ENCODE peak calls at places on chromosomes 6 and 20, in ten cellular contexts. D, B, X, A, W, H, V, L, M and R are unnamed samples. For H3K4me1, the result is how much of the 10 kb centered on the place peaks cover.

GRCh38 chr20:58906894-58907293 is 54.4 kb downstream of the GNAS start:
- DNase-seq in D (no peak), B (no peak), X (no peak), A (peak), W (no peak), H (no peak), V (no peak), L (no peak), M (no peak), R (no peak)

GRCh38 chr6:170096191-170096802 is 194.6 kb downstream of the DLL1 start:
- DNase-seq in D (no peak), B (peak), X (peak), A (no peak), W (peak), H (no peak), V (no peak), L (peak), M (no peak), R (peak)

GRCh38 chr6:100338090-100338489 is 126.6 kb downstream of the SIM1 start:
- DNase-seq in D (no peak), B (no peak), X (no peak), A (no peak), W (no peak), H (no peak), V (no peak), L (no peak), M (no peak), R (no peak)

GRCh38 chr6:624979-625378 is 31.9 kb downstream of the HUS1B start:
- DNase-seq in D (no peak), B (peak), X (no peak), A (peak), W (no peak), H (peak), V (peak), L (peak), M (no peak), R (no peak)

GRCh38 chr6:57303931-57304681 is 13.3 kb upstream of the PRIM2 start:
- DNase-seq in D (no peak), B (no peak), X (no peak), A (no peak), W (no peak), H (no peak), V (no peak), L (no peak), M (no peak), R (no peak)

GRCh38 chr20:17611540-17612286 is 41.8 kb downstream of the DSTN start:
- DNase-seq in D (no peak), B (peak), X (peak), A (no peak), W (no peak), H (no peak), V (no peak), L (peak), M (no peak), R (peak)

GRCh38 chr6:162615016-162615717 is 112.4 kb downstream of the PRKN start:
- DNase-seq in D (no peak), B (no peak), X (no peak), A (no peak), W (no peak), H (no peak), V (no peak), L (no peak), M (no peak), R (no peak)

GRCh38 chr6:36402481-36402880 is 15.0 kb upstream of the ETV7 start:
- DNase-seq in D (no peak), B (no peak), X (no peak), A (no peak), W (no peak), H (no peak), V (no peak), L (no peak), M (no peak), R (no peak)

GRCh38 chr6:69865126-69865525 is 1.2 kb upstream of the COL19A1 start:
- DNase-seq in D (no peak), B (no peak), X (no peak), A (peak), W (no peak), H (no peak), V (no peak), L (no peak), M (no peak), R (no peak)

GRCh38 chr20:63829598-63829942 is 1.5 kb downstream of the ZBTB46 start:
- DNase-seq in D (no peak), B (no peak), X (no peak), A (peak), W (no peak), H (no peak), V (no peak), L (no peak), M (no peak), R (no peak)

GRCh38 chr20:63830821-63831593 is at the start of gene ZBTB46:
- DNase-seq in D (peak), B (peak), X (peak), A (no peak), W (peak), H (no peak), V (no peak), L (no peak), M (no peak), R (no peak)

GRCh38 chr20:63833776-63834544 is 2.9 kb upstream of the ZBTB46 start:
- DNase-seq in D (no peak), B (no peak), X (no peak), A (no peak), W (no peak), H (no peak), V (no peak), L (no peak), M (no peak), R (no peak)

GRCh38 chr20:63829943-63830820 is 882 bp downstream of the ZBTB46 start:
- DNase-seq in D (peak), B (peak), X (no peak), A (peak), W (no peak), H (no peak), V (no peak), L (no peak), M (no peak), R (no peak)

DNA sequence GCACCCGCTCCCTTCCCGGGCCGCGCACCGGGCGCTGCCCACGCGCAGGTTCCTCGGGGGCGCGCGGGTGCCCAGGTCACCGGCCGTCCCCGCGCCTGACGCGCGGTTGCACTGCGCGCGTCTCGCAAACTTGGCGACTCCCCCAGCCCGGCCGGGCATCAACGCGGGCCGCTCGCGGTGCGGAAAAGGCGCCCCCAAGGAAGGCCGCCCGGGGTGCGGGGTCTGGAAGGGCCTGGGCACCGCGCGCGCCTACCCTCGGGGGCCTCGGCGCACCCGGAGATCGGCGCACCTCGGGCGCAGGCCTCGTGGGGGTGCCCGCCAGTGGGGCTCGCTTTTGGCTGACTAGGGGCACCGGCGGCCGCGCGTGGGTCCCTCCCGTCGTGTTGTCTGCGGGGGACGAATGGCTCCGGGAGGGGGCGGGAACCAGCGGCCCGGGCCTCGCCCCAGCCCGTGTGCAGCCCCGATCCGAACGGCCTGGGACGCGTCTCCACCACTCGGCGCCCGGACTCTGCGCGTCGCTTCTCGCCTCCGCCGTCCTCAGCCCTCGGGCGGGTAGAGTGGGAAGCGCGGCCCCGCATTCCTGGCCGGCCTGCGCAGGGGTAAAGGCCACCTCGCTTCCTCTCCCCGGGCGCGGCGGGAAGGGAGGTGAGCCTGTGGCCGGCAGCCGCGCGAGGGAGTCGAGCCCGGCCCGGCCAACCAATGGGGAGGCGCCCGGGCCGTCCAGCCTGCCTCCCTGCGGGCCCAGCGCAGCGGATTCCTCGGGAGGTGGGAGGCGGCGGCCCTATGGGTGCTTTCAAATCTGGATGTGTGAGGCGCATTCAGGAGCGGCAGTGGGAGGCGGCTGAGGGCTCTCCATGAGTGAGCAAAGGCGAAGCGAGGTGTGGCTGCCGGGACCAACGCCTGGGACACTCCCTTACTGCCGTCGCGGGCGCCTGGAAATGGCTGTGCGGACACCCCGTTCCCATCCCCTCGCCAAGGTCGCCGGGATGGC is 927 bp upstream of the ZBTB46 start:
- DNase-seq in D (peak), B (peak), X (peak), A (no peak), W (peak), H (no peak), V (no peak), L (no peak), M (no peak), R (peak)
- TF ChIP-seq POLR2A in D (peak), B (no peak), X (no peak), A (no peak), W (no peak), H (no peak), V (no peak), L (no peak), M (no peak), R (no peak)

GRCh38 chr6:107735906-107736635 is 88.0 kb downstream of the SCML4 start:
- DNase-seq in D (no peak), B (no peak), X (no peak), A (no peak), W (no peak), H (no peak), V (no peak), L (no peak), M (no peak), R (peak)
- H3K4me1 ChIP-seq in D (under half), B (under half), X (half or more), A (under half), W (under half), H (under half), V (under half), L (under half), M (under half), R (under half)

DNA sequence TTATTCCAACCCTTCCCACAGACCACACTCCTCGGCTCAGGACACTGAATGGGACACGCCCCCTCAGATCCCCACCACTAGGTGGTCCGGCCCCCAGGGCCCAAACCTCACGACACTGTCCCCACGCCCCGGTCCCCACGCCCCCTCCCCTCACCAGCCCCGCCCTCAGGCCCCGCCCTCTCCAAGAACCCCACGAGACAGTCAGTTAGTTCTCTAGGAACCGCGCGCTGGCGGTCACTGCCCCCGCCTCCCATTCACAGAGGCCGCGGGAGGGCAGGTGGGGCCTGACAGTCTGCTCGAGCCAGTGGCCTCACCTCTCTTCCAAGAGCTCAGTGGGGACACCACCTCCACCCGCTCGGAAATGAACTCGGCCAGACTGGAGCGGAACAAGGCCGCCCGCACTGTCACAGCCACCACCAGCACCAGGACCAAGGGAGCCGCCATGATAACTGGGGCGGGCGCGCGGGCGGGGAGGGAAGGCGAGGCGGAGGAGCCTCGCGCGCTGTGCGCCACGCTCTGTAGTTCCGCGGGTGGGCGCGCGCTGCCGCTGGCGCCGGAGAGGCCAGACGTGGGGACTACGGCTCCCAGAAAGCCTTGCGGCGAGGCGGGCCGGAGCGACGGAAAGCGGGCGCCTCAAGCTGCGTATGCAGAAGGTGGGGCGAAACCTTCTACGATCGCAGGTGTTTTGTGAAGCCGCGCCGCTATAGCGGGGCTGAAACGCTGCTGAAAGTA is at the start of gene PIGU:
- DNase-seq in D (peak), B (peak), X (peak), A (peak), W (peak), H (peak), V (peak), L (peak), M (peak), R (peak)
- TF ChIP-seq POLR2A in D (peak), B (peak), X (peak), A (peak), W (peak), H (peak), V (peak), L (peak), M (no peak), R (no peak)

GRCh38 chr6:31775633-31776263 is 1.4 kb downstream of the VWA7 start:
- DNase-seq in D (no peak), B (peak), X (no peak), A (no peak), W (no peak), H (no peak), V (no peak), L (no peak), M (no peak), R (peak)
- H3K4me1 ChIP-seq in D (under half), B (under half), X (half or more), A (under half), W (under half), H (under half), V (under half), L (under half), M (under half), R (under half)